ENCODE peak calls at places on chromosome 2, in nine cellular contexts. J, L, Q, C, K, U, N, P and W are unnamed samples.

GRCh38 chr2:119338826-119339561 is 27.6 kb downstream of the C2orf76 start:
- ATAC-seq in J (peak; percentile 98), L (no peak), Q (peak; percentile 56), C (peak; percentile 100), K (peak; percentile 100), U (no peak), N (peak; percentile 70), P (peak; percentile 96), W (no peak)

GRCh38 chr2:225566798-225567197 is 167.3 kb downstream of the NYAP2 start:
- ATAC-seq in J (no peak), L (no peak), Q (no peak), C (no peak), K (no peak), U (no peak), N (peak; percentile 92), P (no peak), W (no peak)

GRCh38 chr2:207674826-207675225 is 36.6 kb upstream of the CCNYL1 start:
- ATAC-seq in J (no peak), L (no peak), Q (no peak), C (no peak), K (no peak), U (peak; percentile 83), N (no peak), P (no peak), W (no peak)

GRCh38 chr2:241344925-241345651 is 11.0 kb upstream of the FARP2 start:
- ATAC-seq in J (no peak), L (no peak), Q (no peak), C (no peak), K (no peak), U (no peak), N (peak; percentile 87), P (no peak), W (no peak)

GRCh38 chr2:55049794-55050132 is 488 bp downstream of the RTN4 start:
- ATAC-seq in J (no peak), L (no peak), Q (no peak), C (peak; percentile 1), K (no peak), U (peak; percentile 0), N (no peak), P (no peak), W (no peak)

GRCh38 chr2:240965905-240966456 is 32.4 kb upstream of the SNED1 start:
- ATAC-seq in J (peak; percentile 15), L (no peak), Q (no peak), C (no peak), K (no peak), U (no peak), N (no peak), P (no peak), W (no peak)

GRCh38 chr2:230694241-230694640 is 18.4 kb upstream of the CAB39 start:
- ATAC-seq in J (no peak), L (no peak), Q (no peak), C (peak; percentile 53), K (no peak), U (no peak), N (no peak), P (peak; percentile 68), W (no peak)

GRCh38 chr2:41847744-41848441 is 199.9 kb upstream of the PKDCC start:
- ATAC-seq in J (no peak), L (peak; percentile 52), Q (no peak), C (no peak), K (no peak), U (peak; percentile 89), N (peak; percentile 83), P (no peak), W (peak; percentile 73)

GRCh38 chr2:6103949-6104348 is 411.8 kb downstream of the SOX11 start:
- ATAC-seq in J (no peak), L (no peak), Q (no peak), C (no peak), K (no peak), U (no peak), N (no peak), P (no peak), W (no peak)

GRCh38 chr2:215565897-215566296 is 130.0 kb upstream of the FN1 start:
- ATAC-seq in J (no peak), L (no peak), Q (no peak), C (no peak), K (no peak), U (no peak), N (no peak), P (no peak), W (no peak)

GRCh38 chr2:168574856-168575630 is 119.0 kb downstream of the CERS6 start:
- ATAC-seq in J (no peak), L (no peak), Q (peak; percentile 39), C (no peak), K (no peak), U (no peak), N (peak; percentile 84), P (no peak), W (no peak)

GRCh38 chr2:66362651-66363050 is 72.3 kb upstream of the MEIS1 start:
- ATAC-seq in J (no peak), L (no peak), Q (no peak), C (no peak), K (no peak), U (no peak), N (no peak), P (no peak), W (no peak)

GRCh38 chr2:137535897-137536296 is 428.4 kb upstream of the HNMT start:
- ATAC-seq in J (no peak), L (no peak), Q (no peak), C (no peak), K (no peak), U (no peak), N (no peak), P (no peak), W (no peak)

GRCh38 chr2:225073198-225073597 is 30.9 kb upstream of the DOCK10 start:
- ATAC-seq in J (no peak), L (no peak), Q (no peak), C (no peak), K (no peak), U (no peak), N (no peak), P (no peak), W (no peak)

GRCh38 chr2:189673661-189674373 is 653 bp upstream of the ANKAR start:
- ATAC-seq in J (no peak), L (peak; percentile 39), Q (peak; percentile 13), C (no peak), K (peak; percentile 35), U (peak; percentile 0), N (no peak), P (no peak), W (no peak)

GRCh38 chr2:200222837-200223236 is 83.7 kb upstream of the SPATS2L start:
- ATAC-seq in J (no peak), L (no peak), Q (no peak), C (no peak), K (no peak), U (no peak), N (no peak), P (no peak), W (no peak)

GRCh38 chr2:39541011-39541930 is 104.2 kb upstream of the MAP4K3 start:
- ATAC-seq in J (no peak), L (peak; percentile 65), Q (peak; percentile 97), C (peak; percentile 49), K (no peak), U (peak; percentile 94), N (peak; percentile 68), P (no peak), W (peak; percentile 34)

GRCh38 chr2:115036818-115037217 is 594.4 kb downstream of the DPP10 start:
- ATAC-seq in J (no peak), L (no peak), Q (no peak), C (no peak), K (no peak), U (no peak), N (no peak), P (no peak), W (no peak)

GRCh38 chr2:637804-638203 is 39.4 kb downstream of the TMEM18 start:
- ATAC-seq in J (no peak), L (no peak), Q (no peak), C (no peak), K (no peak), U (peak; percentile 14), N (no peak), P (no peak), W (no peak)

GRCh38 chr2:211114826-211115450 is 558.5 kb downstream of the CPS1 start:
- ATAC-seq in J (no peak), L (no peak), Q (no peak), C (no peak), K (no peak), U (no peak), N (no peak), P (no peak), W (no peak)

GRCh38 chr2:100580474-100581264 is 17.9 kb downstream of the PDCL3 start:
- ATAC-seq in J (peak; percentile 89), L (peak; percentile 54), Q (no peak), C (peak; percentile 89), K (peak; percentile 79), U (peak; percentile 43), N (peak; percentile 84), P (peak; percentile 88), W (no peak)

GRCh38 chr2:113910110-113910717 is 20.3 kb downstream of the ACTR3 start:
- ATAC-seq in J (peak; percentile 46), L (no peak), Q (no peak), C (peak; percentile 77), K (peak; percentile 62), U (peak; percentile 37), N (peak; percentile 52), P (peak; percentile 79), W (no peak)

GRCh38 chr2:18742382-18742781 is 153.0 kb upstream of the NT5C1B start:
- ATAC-seq in J (no peak), L (peak; percentile 64), Q (peak; percentile 80), C (no peak), K (no peak), U (peak; percentile 47), N (no peak), P (no peak), W (peak; percentile 28)

GRCh38 chr2:9751831-9752230 is 91.4 kb upstream of the TAF1B start:
- ATAC-seq in J (no peak), L (no peak), Q (no peak), C (no peak), K (no peak), U (no peak), N (no peak), P (no peak), W (no peak)

GRCh38 chr2:9488583-9489547 is 14.5 kb downstream of the IAH1 start:
- ATAC-seq in J (no peak), L (no peak), Q (no peak), C (no peak), K (no peak), U (no peak), N (peak; percentile 38), P (no peak), W (no peak)

GRCh38 chr2:726158-726557 is 49.0 kb upstream of the TMEM18 start:
- ATAC-seq in J (no peak), L (no peak), Q (no peak), C (no peak), K (no peak), U (no peak), N (no peak), P (no peak), W (no peak)

GRCh38 chr2:182144039-182144779 is 158.6 kb downstream of the PPP1R1C start:
- ATAC-seq in J (no peak), L (no peak), Q (no peak), C (no peak), K (no peak), U (no peak), N (no peak), P (no peak), W (no peak)

GRCh38 chr2:129765326-129766158 is 213.9 kb upstream of the RAB6C start:
- ATAC-seq in J (no peak), L (peak; percentile 10), Q (no peak), C (no peak), K (no peak), U (no peak), N (no peak), P (no peak), W (no peak)

GRCh38 chr2:156689945-156690344 is 253.8 kb downstream of the GPD2 start:
- ATAC-seq in J (no peak), L (no peak), Q (no peak), C (no peak), K (no peak), U (no peak), N (no peak), P (no peak), W (no peak)

GRCh38 chr2:235092854-235093253 is 141.0 kb downstream of the SH3BP4 start:
- ATAC-seq in J (no peak), L (no peak), Q (no peak), C (no peak), K (no peak), U (peak; percentile 71), N (no peak), P (no peak), W (no peak)

GRCh38 chr2:234579231-234579962 is 82.5 kb upstream of the ARL4C start:
- ATAC-seq in J (no peak), L (no peak), Q (no peak), C (peak; percentile 87), K (no peak), U (peak; percentile 75), N (no peak), P (no peak), W (no peak)